ENCODE peak calls at places on chromosomes 2 and 18, in five cellular contexts. C, U, I, O and V are unnamed samples.

GRCh38 chr2:33645861-33646260 is 46.8 kb upstream of the FAM98A start:
- DNase-seq in C (no peak), U (no peak), I (peak), O (no peak), V (no peak)

GRCh38 chr2:197453914-197454398 is 604 bp downstream of the COQ10B start:
- DNase-seq in C (no peak), U (no peak), I (peak), O (no peak), V (peak)

GRCh38 chr2:49146412-49146811 is 7.9 kb downstream of the FSHR start:
- DNase-seq in C (no peak), U (no peak), I (no peak), O (no peak), V (no peak)

GRCh38 chr2:12750166-12750905 is 33.6 kb downstream of the TRIB2 start:
- DNase-seq in C (no peak), U (no peak), I (no peak), O (no peak), V (no peak)

GRCh38 chr2:204268971-204269370 is 276.3 kb upstream of the PARD3B start:
- DNase-seq in C (no peak), U (no peak), I (no peak), O (no peak), V (no peak)

GRCh38 chr2:233048569-233049193 is 11.5 kb upstream of the INPP5D start:
- DNase-seq in C (no peak), U (no peak), I (no peak), O (no peak), V (no peak)

GRCh38 chr2:203394519-203395227 is 66.5 kb downstream of the ABI2 start:
- DNase-seq in C (no peak), U (no peak), I (no peak), O (no peak), V (no peak)

GRCh38 chr18:34592961-34593382 is 117.1 kb upstream of the DTNA start:
- DNase-seq in C (no peak), U (peak), I (peak), O (peak), V (peak)

GRCh38 chr2:196551014-196551413 is 88.5 kb upstream of the CCDC150 start:
- DNase-seq in C (no peak), U (no peak), I (peak), O (no peak), V (no peak)

GRCh38 chr2:224206816-224207215 is 167.7 kb upstream of the SERPINE2 start:
- DNase-seq in C (no peak), U (no peak), I (no peak), O (no peak), V (no peak)

GRCh38 chr2:196170681-196171247 is 614 bp downstream of the STK17B start:
- DNase-seq in C (no peak), U (peak), I (peak), O (no peak), V (no peak)

GRCh38 chr18:68467966-68468365 is 246.9 kb downstream of the TMX3 start:
- DNase-seq in C (no peak), U (no peak), I (no peak), O (no peak), V (no peak)

GRCh38 chr2:101699939-101700442 is 2.5 kb downstream of the MAP4K4 start:
- DNase-seq in C (no peak), U (no peak), I (peak), O (no peak), V (no peak)

GRCh38 chr2:219178377-219179175 is 501 bp downstream of the RETREG2 start:
- DNase-seq in C (peak), U (peak), I (no peak), O (peak), V (no peak)

GRCh38 chr2:196234672-196235071 is 63.3 kb upstream of the STK17B start:
- DNase-seq in C (no peak), U (no peak), I (peak), O (no peak), V (no peak)

GRCh38 chr2:10344105-10345066 is 41.7 kb downstream of the HPCAL1 start:
- DNase-seq in C (no peak), U (no peak), I (peak), O (no peak), V (no peak)

GRCh38 chr2:36785179-36785795 is 88.8 kb downstream of the VIT start:
- DNase-seq in C (peak), U (peak), I (peak), O (peak), V (peak)

GRCh38 chr2:119749405-119750066 is 10.2 kb upstream of the PTPN4 start:
- DNase-seq in C (no peak), U (no peak), I (peak), O (no peak), V (no peak)

GRCh38 chr2:31429040-31429439 is 14.5 kb upstream of the XDH start:
- DNase-seq in C (no peak), U (no peak), I (no peak), O (no peak), V (no peak)

DNA sequence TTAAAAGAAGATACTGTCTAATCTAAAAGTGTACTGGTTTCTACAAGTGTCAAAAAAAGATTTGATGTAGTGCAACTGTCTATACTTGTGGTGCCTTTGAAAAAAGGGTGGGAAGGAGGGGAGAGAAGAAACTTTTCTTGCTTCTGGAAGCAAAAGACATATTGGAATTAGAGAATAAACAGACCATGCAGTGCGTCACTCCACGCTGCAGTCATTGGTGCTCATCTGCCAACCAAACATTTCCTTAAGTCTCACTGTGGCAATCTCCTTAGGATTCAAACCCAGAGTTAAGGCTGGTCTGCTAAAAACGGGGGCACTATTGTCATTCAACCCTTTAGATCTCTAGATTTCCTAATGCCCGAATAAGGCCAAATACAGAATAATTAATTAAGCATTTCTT is 50.9 kb downstream of the PELI1 start:
- DNase-seq in C (no peak), U (no peak), I (no peak), O (no peak), V (no peak)
- H3K4me3 ChIP-seq in C (no peak), U (no peak), I (no peak), O (no peak), V (no peak)

GRCh38 chr18:42112657-42113420 is 157.8 kb downstream of the PIK3C3 start:
- DNase-seq in C (no peak), U (no peak), I (peak), O (no peak), V (no peak)
- H3K4me3 ChIP-seq in C (no peak), U (no peak), I (no peak), O (no peak), V (no peak)

DNA sequence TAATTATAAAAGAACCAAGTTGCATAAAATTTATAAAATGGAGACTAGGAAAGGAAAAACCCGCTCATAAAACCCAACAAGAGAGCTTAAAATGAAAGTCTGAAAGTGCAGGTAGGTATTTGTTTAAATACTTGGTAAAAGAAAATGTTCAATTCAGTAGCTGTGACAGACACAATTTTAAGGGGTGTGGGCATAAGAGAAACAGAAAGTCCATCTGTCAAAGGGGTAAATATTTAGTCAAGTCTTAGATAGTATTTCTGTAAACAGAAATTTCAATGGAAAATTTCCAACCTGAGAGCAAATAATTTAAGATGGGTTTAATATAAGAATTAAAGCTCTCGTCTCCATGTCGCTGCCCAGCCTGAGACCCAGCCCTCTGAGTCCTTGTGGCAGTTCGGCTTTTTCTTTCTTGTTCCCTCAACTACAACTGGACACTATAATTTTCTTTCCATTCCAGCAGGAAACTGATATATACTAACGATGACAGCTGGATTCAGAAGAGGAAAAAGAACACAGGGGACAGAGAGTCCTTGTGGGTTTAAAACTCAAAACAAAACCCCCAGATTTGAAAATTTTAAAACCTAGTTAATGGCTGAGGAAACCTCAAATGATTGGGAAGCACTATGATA is 88.0 kb upstream of the ZFP36L2 start:
- DNase-seq in C (no peak), U (no peak), I (no peak), O (no peak), V (peak)
- H3K4me3 ChIP-seq in C (no peak), U (no peak), I (no peak), O (no peak), V (no peak)

GRCh38 chr2:63054812-63055509 is 4.3 kb downstream of the OTX1 start:
- DNase-seq in C (no peak), U (peak), I (no peak), O (no peak), V (no peak)
- H3K4me3 ChIP-seq in C (no peak), U (no peak), I (no peak), O (peak), V (no peak)

GRCh38 chr2:85772841-85773491 is 19.2 kb downstream of the ATOH8 start:
- DNase-seq in C (no peak), U (no peak), I (peak), O (no peak), V (no peak)
- H3K4me3 ChIP-seq in C (no peak), U (no peak), I (peak), O (peak), V (peak)

GRCh38 chr2:636151-636621 is 41.0 kb downstream of the TMEM18 start:
- DNase-seq in C (no peak), U (no peak), I (no peak), O (no peak), V (no peak)

GRCh38 chr2:637406-637776 is 39.8 kb downstream of the TMEM18 start:
- DNase-seq in C (no peak), U (no peak), I (no peak), O (no peak), V (no peak)

GRCh38 chr2:634670-635395 is 42.4 kb downstream of the TMEM18 start:
- DNase-seq in C (no peak), U (no peak), I (no peak), O (no peak), V (no peak)

GRCh38 chr2:637804-638203 is 39.4 kb downstream of the TMEM18 start:
- DNase-seq in C (no peak), U (no peak), I (no peak), O (no peak), V (no peak)

GRCh38 chr2:636649-637405 is 40.4 kb downstream of the TMEM18 start:
- DNase-seq in C (peak), U (peak), I (peak), O (peak), V (peak)
- H3K4me3 ChIP-seq in C (peak), U (no peak), I (no peak), O (peak), V (no peak)

DNA sequence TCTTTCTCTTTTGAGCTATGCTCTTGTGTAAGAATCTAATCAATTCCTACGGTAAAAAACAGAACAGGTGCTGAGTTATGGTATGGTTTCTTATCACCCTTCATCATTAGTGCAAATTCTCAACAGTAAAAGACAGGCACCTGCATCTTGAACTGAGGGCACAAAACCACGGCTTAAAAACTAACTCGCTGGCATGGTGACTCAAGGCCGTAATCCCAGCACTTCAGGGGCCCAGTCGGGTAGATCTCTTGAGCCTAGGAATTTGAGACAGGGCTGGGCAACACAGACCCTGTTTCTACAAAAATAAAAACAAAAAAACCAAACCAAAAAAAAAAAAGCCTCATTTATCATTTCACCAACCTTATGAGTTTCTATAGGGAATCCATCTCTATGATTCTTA is 33.3 kb downstream of the THAP4 start:
- DNase-seq in C (no peak), U (no peak), I (no peak), O (no peak), V (no peak)
- H3K4me3 ChIP-seq in C (no peak), U (no peak), I (no peak), O (no peak), V (no peak)

GRCh38 chr2:96493072-96493471 is 12.1 kb downstream of the NEURL3 start:
- DNase-seq in C (no peak), U (no peak), I (no peak), O (no peak), V (no peak)
- H3K4me3 ChIP-seq in C (no peak), U (no peak), I (no peak), O (no peak), V (no peak)

GRCh38 chr2:237213325-237214040 is 127.8 kb downstream of the COPS8 start:
- DNase-seq in C (no peak), U (no peak), I (peak), O (no peak), V (peak)

GRCh38 chr2:237217995-237218621 is 132.4 kb downstream of the COPS8 start:
- DNase-seq in C (no peak), U (no peak), I (no peak), O (no peak), V (no peak)

GRCh38 chr2:237214963-237215362 is 129.3 kb downstream of the COPS8 start:
- DNase-seq in C (no peak), U (no peak), I (peak), O (no peak), V (no peak)

GRCh38 chr2:237210763-237211162 is 125.1 kb downstream of the COPS8 start:
- DNase-seq in C (no peak), U (no peak), I (no peak), O (no peak), V (no peak)

DNA sequence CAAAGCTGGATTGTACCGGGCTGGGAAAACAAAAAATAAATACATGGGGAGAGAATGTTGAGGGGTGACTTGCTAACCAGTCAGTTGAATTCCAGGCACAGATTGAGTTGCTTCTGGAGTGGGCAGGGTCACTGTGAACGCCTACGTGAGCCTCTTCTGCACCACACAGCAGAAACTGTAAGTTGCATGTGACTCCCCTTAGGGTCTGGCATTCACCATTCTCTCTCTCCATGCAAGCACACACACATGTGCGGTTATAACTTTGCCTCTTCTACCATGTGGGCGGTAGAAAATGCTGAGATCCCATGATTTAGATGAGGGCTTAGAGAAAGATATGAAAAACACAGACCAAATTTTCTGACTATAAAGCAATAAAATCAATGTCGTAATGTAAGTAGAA is 128.6 kb downstream of the COPS8 start:
- DNase-seq in C (no peak), U (no peak), I (peak), O (no peak), V (no peak)
- H3K4me3 ChIP-seq in C (no peak), U (no peak), I (no peak), O (no peak), V (no peak)

GRCh38 chr18:9104244-9104901 is 1.9 kb downstream of the NDUFV2 start:
- DNase-seq in C (no peak), U (no peak), I (no peak), O (no peak), V (no peak)

GRCh38 chr18:9103488-9103887 is 989 bp downstream of the NDUFV2 start:
- DNase-seq in C (no peak), U (no peak), I (peak), O (no peak), V (no peak)

GRCh38 chr18:9106800-9107574 is 4.5 kb downstream of the NDUFV2 start:
- DNase-seq in C (no peak), U (no peak), I (no peak), O (no peak), V (no peak)

GRCh38 chr18:9106094-9106493 is 3.6 kb downstream of the NDUFV2 start:
- DNase-seq in C (no peak), U (no peak), I (no peak), O (no peak), V (no peak)

GRCh38 chr18:9105420-9105819 is 2.9 kb downstream of the NDUFV2 start:
- DNase-seq in C (no peak), U (no peak), I (no peak), O (no peak), V (no peak)
- H3K4me3 ChIP-seq in C (no peak), U (no peak), I (peak), O (peak), V (peak)